ENCODE peak calls at places on chromosomes 1 and 21, in ten cellular contexts. S is stimulated activated CD8-positive, alpha-beta memory T cell treated with anti-CD3 and anti-CD28 coated beads, Interleukin-4, amount 100 ng/mL, for 1 hour; Q is NCI-H1436; B is fibroblast of lung; F is naive thymus-derived CD8-positive, alpha-beta T cell; D is stimulated activated CD4-positive, alpha-beta T cell treated with anti-CD3 and anti-CD28 coated beads, Interleukin-1b, Interleukin-23, amount 100 ng/mL, for 4 hours; X is GM12865; J is HuH-7.5; U is activated T-helper 1 cell treated with anti-CD3 and anti-CD28 coated beads, Interleukin-12 subunit alpha, Interleukin-12 subunit beta, Interleukin-2, Interleukin-4 antibody, amounts not matched to agents 30 ng/mL and 10 ng/mL and 1 ng/mL, durations not matched to agents 14 hours and 24 hours and 36 hours; T is Kasumi-1. O is an unnamed sample.

GRCh38 chr1:75725256-75725655 is 747 bp downstream of the ACADM start:
- DNase-seq in S (no peak), Q (no peak), B (peak; percentile 34), F (no peak), D (no peak), X (no peak), J (no peak), U (no peak), T (no peak), O (no peak)

GRCh38 chr1:12015001-12015491 is 4.3 kb upstream of the MIIP start:
- DNase-seq in S (no peak), Q (no peak), B (no peak), F (no peak), D (no peak), X (no peak), J (no peak), U (no peak), T (no peak), O (no peak)

GRCh38 chr1:228767636-228768344 is 32.5 kb downstream of the RHOU start:
- DNase-seq in S (no peak), Q (no peak), B (no peak), F (no peak), D (no peak), X (no peak), J (no peak), U (no peak), T (no peak), O (no peak)

GRCh38 chr1:53984701-53985100 is 33.3 kb downstream of the LDLRAD1 start:
- DNase-seq in S (no peak), Q (no peak), B (no peak), F (no peak), D (no peak), X (no peak), J (no peak), U (no peak), T (no peak), O (no peak)

GRCh38 chr1:39199593-39199992 is 4.9 kb upstream of the MACF1 start:
- DNase-seq in S (no peak), Q (no peak), B (no peak), F (no peak), D (no peak), X (no peak), J (no peak), U (no peak), T (no peak), O (no peak)

GRCh38 chr21:43306391-43306790 is 120.5 kb downstream of the SIK1 start:
- DNase-seq in S (no peak), Q (no peak), B (no peak), F (no peak), D (no peak), X (no peak), J (no peak), U (no peak), T (no peak), O (no peak)

GRCh38 chr1:153880962-153881361 is 41.8 kb downstream of the GATAD2B start:
- DNase-seq in S (no peak), Q (peak; percentile 97), B (peak; percentile 97), F (peak; percentile 25), D (peak; percentile 2), X (no peak), J (no peak), U (no peak), T (no peak), O (peak; percentile 52)

GRCh38 chr1:33049381-33049780 is 12.7 kb upstream of the AK2 start:
- DNase-seq in S (no peak), Q (no peak), B (no peak), F (no peak), D (no peak), X (no peak), J (no peak), U (no peak), T (no peak), O (no peak)

GRCh38 chr1:231011360-231011759 is 28.7 kb downstream of the FAM89A start:
- DNase-seq in S (no peak), Q (no peak), B (no peak), F (no peak), D (no peak), X (no peak), J (no peak), U (no peak), T (no peak), O (no peak)

GRCh38 chr1:11799896-11800295 is 5.9 kb downstream of the MTHFR start:
- DNase-seq in S (no peak), Q (no peak), B (no peak), F (no peak), D (no peak), X (no peak), J (no peak), U (no peak), T (no peak), O (no peak)

GRCh38 chr1:40308036-40308727 is 8.9 kb downstream of the COL9A2 start:
- DNase-seq in S (no peak), Q (no peak), B (no peak), F (no peak), D (no peak), X (no peak), J (no peak), U (no peak), T (no peak), O (no peak)

GRCh38 chr1:20282544-20282943 is 8.1 kb upstream of the VWA5B1 start:
- DNase-seq in S (no peak), Q (no peak), B (no peak), F (no peak), D (no peak), X (no peak), J (no peak), U (no peak), T (no peak), O (no peak)

GRCh38 chr1:172895050-172895460 is 155.7 kb downstream of the TNFSF18 start:
- DNase-seq in S (no peak), Q (no peak), B (peak; percentile 52), F (no peak), D (no peak), X (peak; percentile 75), J (no peak), U (peak; percentile 34), T (no peak), O (no peak)

GRCh38 chr1:43538143-43538487 is 7.4 kb downstream of the PTPRF start:
- DNase-seq in S (no peak), Q (no peak), B (no peak), F (no peak), D (no peak), X (no peak), J (no peak), U (no peak), T (no peak), O (no peak)

GRCh38 chr1:46452931-46453325 is 36.7 kb upstream of the DMBX1 start:
- DNase-seq in S (no peak), Q (no peak), B (no peak), F (no peak), D (no peak), X (no peak), J (no peak), U (no peak), T (no peak), O (no peak)

GRCh38 chr1:222654849-222655248 is 37.0 kb downstream of the MIA3 start:
- DNase-seq in S (peak; percentile 32), Q (no peak), B (no peak), F (peak; percentile 75), D (peak; percentile 59), X (peak; percentile 89), J (no peak), U (peak; percentile 73), T (peak; percentile 96), O (no peak)

GRCh38 chr1:2179283-2180013 is 15.1 kb downstream of the FAAP20 start:
- DNase-seq in S (no peak), Q (peak; percentile 83), B (no peak), F (no peak), D (no peak), X (no peak), J (no peak), U (no peak), T (no peak), O (no peak)

GRCh38 chr21:29174607-29175013 is 44.2 kb downstream of the MAP3K7CL start:
- DNase-seq in S (no peak), Q (no peak), B (peak; percentile 67), F (no peak), D (no peak), X (no peak), J (no peak), U (no peak), T (no peak), O (no peak)

GRCh38 chr1:53738205-53739108 is 507 bp downstream of the GLIS1 start:
- DNase-seq in S (no peak), Q (no peak), B (peak; percentile 18), F (no peak), D (no peak), X (no peak), J (no peak), U (no peak), T (no peak), O (no peak)

GRCh38 chr1:85339089-85339488 is 62.7 kb upstream of the BCL10 start:
- DNase-seq in S (no peak), Q (no peak), B (peak; percentile 46), F (no peak), D (no peak), X (no peak), J (no peak), U (no peak), T (no peak), O (peak; percentile 42)